ENCODE peak calls at places on chromosomes 7 and 10, in six cellular contexts. One of them, this sample, is unnamed.

GRCh38 chr7:127885843-127886242 is 145.4 kb downstream of the LRRC4 start:
- DNase-seq in activated T-cell treated with anti-CD3 and anti-CD28 coated beads for 24 hours: no peak
- DNase-seq in aorta: peak
- DNase-seq in mammary epithelial cell: peak
- DNase-seq in hypothalamus: no peak
- DNase-seq in COR-L47: no peak
- DNase-seq in this sample: peak

GRCh38 chr10:79391231-79392019 is 44.2 kb downstream of the PPIF start:
- DNase-seq in aorta: peak
- DNase-seq in COR-L47: no peak
- DNase-seq in mammary epithelial cell: no peak
- DNase-seq in activated T-cell treated with anti-CD3 and anti-CD28 coated beads for 24 hours: no peak
- DNase-seq in hypothalamus: no peak
- DNase-seq in this sample: no peak

GRCh38 chr10:80070068-80070467 is 8.4 kb upstream of the TMEM254 start:
- DNase-seq in mammary epithelial cell: no peak
- DNase-seq in hypothalamus: peak
- DNase-seq in aorta: no peak
- DNase-seq in activated T-cell treated with anti-CD3 and anti-CD28 coated beads for 24 hours: no peak
- DNase-seq in COR-L47: no peak
- DNase-seq in this sample: no peak

GRCh38 chr7:34190299-34190698 is 285.0 kb downstream of the BMPER start:
- DNase-seq in aorta: no peak
- DNase-seq in activated T-cell treated with anti-CD3 and anti-CD28 coated beads for 24 hours: no peak
- DNase-seq in COR-L47: no peak
- DNase-seq in hypothalamus: peak
- DNase-seq in mammary epithelial cell: peak
- DNase-seq in this sample: no peak

GRCh38 chr7:142556745-142557144 is 192.5 kb upstream of the PRSS1 start:
- DNase-seq in hypothalamus: no peak
- DNase-seq in activated T-cell treated with anti-CD3 and anti-CD28 coated beads for 24 hours: no peak
- DNase-seq in aorta: peak
- DNase-seq in COR-L47: no peak
- DNase-seq in mammary epithelial cell: peak
- DNase-seq in this sample: peak

GRCh38 chr10:132434405-132435005 is 37.5 kb downstream of the PWWP2B start:
- DNase-seq in hypothalamus: no peak
- DNase-seq in aorta: peak
- DNase-seq in COR-L47: no peak
- DNase-seq in mammary epithelial cell: no peak
- DNase-seq in activated T-cell treated with anti-CD3 and anti-CD28 coated beads for 24 hours: peak
- DNase-seq in this sample: no peak

GRCh38 chr7:67805921-67806471 is 809.4 kb downstream of the TYW1 start:
- DNase-seq in activated T-cell treated with anti-CD3 and anti-CD28 coated beads for 24 hours: no peak
- DNase-seq in hypothalamus: no peak
- DNase-seq in aorta: no peak
- DNase-seq in mammary epithelial cell: no peak
- DNase-seq in COR-L47: no peak
- DNase-seq in this sample: no peak

GRCh38 chr7:50614721-50615518 is 49.7 kb upstream of the DDC start:
- DNase-seq in hypothalamus: no peak
- DNase-seq in COR-L47: no peak
- DNase-seq in aorta: no peak
- DNase-seq in mammary epithelial cell: no peak
- DNase-seq in activated T-cell treated with anti-CD3 and anti-CD28 coated beads for 24 hours: no peak
- DNase-seq in this sample: no peak